ENCODE peak calls at places on chromosomes 12 and 14, in ten cellular contexts. K is pancreas; O is OCI-LY7; J is choroid plexus epithelial cell; U is lower leg skin; R is A549; M is right lobe of liver; C is CD8-positive, alpha-beta T cell; E is astrocyte of the cerebellum; T is CD4-positive, alpha-beta T cell. L is an unnamed sample.

GRCh38 chr12:53173085-53173715 is 7.3 kb upstream of the ZNF740 start:
- DNase-seq in J (no peak), T (no peak), U (no peak), E (no peak), O (no peak), K (no peak), C (no peak), M (no peak), R (no peak), L (no peak)

GRCh38 chr12:65879878-65880277 is 55.6 kb downstream of the HMGA2 start:
- DNase-seq in C (no peak), E (peak), O (no peak), M (no peak), R (no peak), U (no peak), K (no peak), J (peak), T (no peak), L (no peak)

GRCh38 chr14:75645051-75645450 is 15.6 kb downstream of the ERG28 start:
- DNase-seq in M (no peak), C (no peak), U (no peak), R (no peak), E (no peak), T (no peak), J (no peak), K (no peak), O (no peak), L (no peak)

GRCh38 chr14:99475179-99475578 is 5.5 kb downstream of the SETD3 start:
- DNase-seq in R (no peak), U (no peak), T (no peak), C (no peak), M (no peak), J (peak), E (peak), O (no peak), K (no peak), L (no peak)

GRCh38 chr14:52878469-52878868 is 72.4 kb downstream of the FERMT2 start:
- DNase-seq in M (no peak), U (no peak), T (no peak), E (no peak), K (no peak), C (no peak), J (no peak), R (no peak), O (no peak), L (no peak)

GRCh38 chr12:47797432-47797831 is 22.3 kb downstream of the HDAC7 start:
- DNase-seq in K (no peak), E (no peak), C (no peak), O (peak), J (no peak), M (peak), U (no peak), T (no peak), R (peak), L (peak)

GRCh38 chr12:132582058-132582420 is 28.3 kb downstream of the LRCOL1 start:
- DNase-seq in O (no peak), T (no peak), U (no peak), E (no peak), C (no peak), J (no peak), M (no peak), R (no peak), K (no peak), L (no peak)

GRCh38 chr12:114770323-114770722 is 86.3 kb upstream of the TBX3 start:
- DNase-seq in O (no peak), U (no peak), T (no peak), R (peak), K (no peak), M (no peak), C (no peak), J (no peak), E (no peak), L (no peak)

GRCh38 chr12:112176321-112177010 is 51.1 kb downstream of the TRAFD1 start:
- DNase-seq in C (no peak), R (no peak), U (no peak), E (no peak), J (no peak), T (no peak), K (no peak), M (no peak), O (no peak), L (no peak)

GRCh38 chr14:31921251-31921650 is 155.9 kb upstream of the ARHGAP5 start:
- DNase-seq in T (no peak), K (no peak), E (no peak), C (no peak), U (no peak), J (no peak), R (no peak), O (no peak), M (no peak), L (no peak)

GRCh38 chr12:120365675-120366340 is 3.2 kb downstream of the MSI1 start:
- DNase-seq in T (no peak), O (no peak), C (no peak), M (no peak), R (no peak), U (no peak), K (peak), E (no peak), J (no peak), L (no peak)

DNA sequence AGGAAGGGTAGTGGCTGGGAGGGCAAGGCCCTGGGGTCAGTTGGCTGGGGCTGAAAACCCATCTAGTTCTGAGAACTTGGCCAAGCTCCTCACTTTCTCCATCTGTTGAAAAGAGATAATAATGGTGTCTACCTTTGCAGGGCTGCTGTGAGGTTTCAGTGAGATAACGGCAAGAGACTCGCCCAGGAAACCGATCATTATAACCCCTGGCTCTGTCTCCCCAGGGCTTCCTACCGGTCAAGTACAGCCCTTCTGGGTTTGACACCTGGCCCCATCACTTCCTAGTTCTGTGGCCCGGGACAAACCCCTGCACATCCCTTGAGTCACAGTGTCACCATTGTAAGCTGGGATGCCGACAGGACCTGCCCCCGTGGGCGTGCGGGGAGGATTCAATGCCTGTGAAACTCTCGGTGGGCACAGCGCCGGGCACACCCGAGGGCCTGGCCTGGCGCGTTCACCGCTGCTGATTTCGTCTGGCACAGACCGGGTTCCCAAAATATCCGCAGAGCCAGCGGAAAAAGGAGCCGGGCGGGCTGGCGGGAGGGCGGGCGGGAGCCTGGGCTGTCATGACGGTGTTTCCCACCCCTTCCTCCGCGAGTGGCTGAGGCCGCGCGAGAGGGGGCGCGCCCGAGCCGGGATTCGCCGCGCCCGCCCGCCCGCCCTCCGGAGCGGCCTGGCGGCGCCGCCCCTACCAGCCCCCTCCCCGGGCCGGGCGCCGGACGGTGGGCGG is 4.5 kb downstream of the KMT5A start:
- DNase-seq in R (peak), T (peak), O (peak), M (peak), U (peak), K (peak), C (peak), J (peak), E (no peak), L (peak)
- TF ChIP-seq CTCF in R (peak), T (no peak), O (no peak), M (no peak), U (no peak), K (no peak), C (no peak), J (no peak), E (no peak), L (no peak)

GRCh38 chr12:123898673-123899072 is 74.0 kb downstream of the CCDC92 start:
- DNase-seq in R (no peak), T (no peak), C (no peak), U (no peak), E (no peak), O (no peak), K (no peak), J (no peak), M (no peak), L (no peak)

GRCh38 chr12:123899368-123899767 is 73.3 kb downstream of the CCDC92 start:
- DNase-seq in J (no peak), O (no peak), C (no peak), M (no peak), E (no peak), R (no peak), U (no peak), K (no peak), T (no peak), L (no peak)

GRCh38 chr12:123902821-123903220 is 69.8 kb downstream of the CCDC92 start:
- DNase-seq in O (no peak), M (no peak), U (no peak), E (no peak), R (no peak), C (no peak), J (no peak), K (no peak), T (no peak), L (no peak)

GRCh38 chr12:123903301-123904065 is 69.1 kb downstream of the CCDC92 start:
- DNase-seq in U (no peak), J (no peak), R (no peak), C (no peak), O (no peak), K (no peak), T (no peak), E (no peak), M (no peak), L (no peak)

GRCh38 chr12:123900898-123901376 is 71.7 kb downstream of the CCDC92 start:
- DNase-seq in T (no peak), M (no peak), O (no peak), U (no peak), E (no peak), K (no peak), R (no peak), C (no peak), J (peak), L (no peak)
- TF ChIP-seq CTCF in T (no peak), M (no peak), O (no peak), U (no peak), E (no peak), K (no peak), R (no peak), C (no peak), J (no peak), L (no peak)

GRCh38 chr14:67187210-67187609 is 2.0 kb upstream of the GARIN2 start:
- DNase-seq in O (no peak), U (no peak), J (peak), T (no peak), M (no peak), E (peak), C (no peak), K (no peak), R (peak), L (no peak)

GRCh38 chr14:67187826-67188225 is 1.4 kb upstream of the GARIN2 start:
- DNase-seq in T (no peak), R (peak), M (no peak), E (peak), O (no peak), K (no peak), C (no peak), J (peak), U (no peak), L (no peak)

GRCh38 chr14:67188326-67188725 is 914 bp upstream of the GARIN2 start:
- DNase-seq in J (no peak), U (no peak), R (no peak), O (no peak), M (no peak), T (no peak), C (no peak), E (no peak), K (no peak), L (no peak)

GRCh38 chr14:67186789-67187188 is 2.5 kb upstream of the GARIN2 start:
- DNase-seq in J (peak), R (no peak), U (no peak), M (no peak), O (no peak), K (no peak), T (no peak), E (no peak), C (no peak), L (no peak)

GRCh38 chr14:67191768-67192290 is 2.6 kb downstream of the GARIN2 start:
- DNase-seq in T (no peak), O (no peak), J (peak), K (no peak), E (no peak), C (no peak), R (no peak), M (no peak), U (no peak), L (no peak)
- TF ChIP-seq CTCF in T (no peak), O (no peak), J (no peak), K (no peak), E (no peak), C (no peak), R (no peak), M (no peak), U (no peak), L (no peak)

GRCh38 chr12:64780220-64780530 is 21.0 kb upstream of the GNS start:
- DNase-seq in M (no peak), T (no peak), E (no peak), U (no peak), R (no peak), J (no peak), C (no peak), K (no peak), O (no peak), L (no peak)
- TF ChIP-seq CTCF in M (no peak), T (no peak), E (no peak), U (no peak), R (no peak), J (no peak), C (no peak), K (no peak), O (no peak), L (no peak)

GRCh38 chr14:24279301-24280186 is 8.1 kb upstream of the RABGGTA start:
- DNase-seq in E (no peak), R (peak), K (peak), O (peak), M (no peak), C (no peak), U (no peak), T (no peak), J (no peak), L (no peak)
- TF ChIP-seq CTCF in E (no peak), R (no peak), K (no peak), O (peak), M (no peak), C (peak), U (no peak), T (no peak), J (peak), L (peak)

GRCh38 chr14:29928342-29928640 is 644 bp upstream of the PRKD1 start:
- DNase-seq in R (no peak), J (no peak), T (no peak), C (no peak), U (no peak), O (no peak), K (no peak), E (no peak), M (no peak), L (no peak)
- TF ChIP-seq CTCF in R (no peak), J (no peak), T (no peak), C (no peak), U (no peak), O (no peak), K (no peak), E (no peak), M (no peak), L (no peak)

GRCh38 chr14:106564058-106564643 is 1037.8 kb downstream of the TMEM121 start:
- DNase-seq in T (peak), C (peak), R (peak), U (no peak), O (peak), K (no peak), M (peak), E (no peak), J (no peak), L (peak)

GRCh38 chr14:106556665-106557289 is 1030.4 kb downstream of the TMEM121 start:
- DNase-seq in O (peak), C (peak), R (peak), T (peak), E (no peak), K (peak), U (no peak), M (peak), J (no peak), L (peak)

DNA sequence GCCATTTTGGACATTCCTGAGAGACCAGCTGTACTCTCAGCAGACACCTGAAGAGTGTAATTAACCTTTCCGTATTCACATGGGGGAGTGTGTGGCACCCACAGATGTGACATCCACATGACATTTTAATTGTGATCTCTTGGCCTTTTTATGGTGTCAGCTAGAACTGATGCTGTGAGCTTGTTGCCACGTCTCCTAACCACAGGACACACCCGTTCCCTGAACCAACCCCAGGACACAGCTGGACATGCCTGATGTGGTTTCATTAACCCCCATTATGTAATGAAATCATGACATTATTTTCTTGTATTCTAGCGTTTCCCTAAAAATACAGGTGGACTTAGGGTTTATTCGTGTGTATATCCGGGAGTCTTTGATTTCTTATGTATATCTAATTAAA is 1036.1 kb downstream of the TMEM121 start:
- DNase-seq in T (no peak), U (no peak), J (no peak), E (no peak), R (no peak), C (no peak), M (no peak), K (no peak), O (no peak), L (no peak)
- TF ChIP-seq CTCF in T (no peak), U (no peak), J (no peak), E (no peak), R (no peak), C (no peak), M (no peak), K (no peak), O (no peak), L (no peak)

DNA sequence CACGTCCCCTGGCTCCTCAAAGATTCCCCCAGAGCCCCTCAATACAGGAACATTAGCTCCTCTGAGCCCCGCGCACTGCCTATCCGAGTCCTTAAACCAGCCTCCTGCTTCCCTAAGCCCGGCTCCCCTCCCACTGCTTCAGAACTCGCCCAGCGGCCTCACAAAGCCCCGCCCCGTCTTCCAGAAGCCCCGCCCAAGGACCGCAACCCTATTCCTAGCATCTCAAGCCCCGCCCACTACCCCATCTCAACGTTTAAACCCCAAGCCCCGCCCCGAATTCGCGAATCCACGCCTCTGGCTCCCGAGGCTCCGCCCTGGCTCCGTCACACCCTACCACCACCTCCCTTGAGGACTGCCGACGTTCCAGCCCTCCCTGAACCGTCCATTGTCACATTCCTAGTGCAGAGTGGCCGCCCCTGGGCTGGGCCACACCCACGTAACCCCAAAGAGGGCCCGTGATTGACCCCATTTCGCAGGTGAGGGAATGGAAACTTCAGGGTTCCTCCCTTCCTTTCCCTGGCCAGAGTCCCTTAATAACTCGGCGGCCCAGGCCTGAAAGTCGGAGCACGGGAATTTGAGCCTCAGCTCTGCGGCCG is 646 bp upstream of the CORO1C start:
- DNase-seq in M (peak), U (peak), K (peak), O (peak), R (peak), T (peak), J (peak), C (peak), E (peak), L (peak)
- TF ChIP-seq CTCF in M (no peak), U (no peak), K (no peak), O (peak), R (no peak), T (peak), J (no peak), C (no peak), E (no peak), L (no peak)